ENCODE peak calls at places on chromosomes 2 and 18, in six cellular contexts. Y is GM10248; P is activated effector memory CD4-positive, alpha-beta T cell treated with Interleukin-2 at 50 U/mL for 16 hours; B is fibroblast of pulmonary artery; Z is choroid plexus epithelial cell; U is endothelial cell. N is an unnamed sample.

GRCh38 chr2:112666764-112667122 is 21.0 kb downstream of the SLC20A1 start:
- DNase-seq in Y (no peak), P (no peak), B (peak; percentile 42), Z (no peak), U (no peak), N (no peak)

GRCh38 chr18:12890964-12891363 is 6.9 kb upstream of the PTPN2 start:
- DNase-seq in Y (no peak), P (no peak), B (no peak), Z (no peak), U (no peak), N (no peak)

GRCh38 chr2:19649107-19649506 is 252.7 kb downstream of the TTC32 start:
- DNase-seq in Y (no peak), P (no peak), B (peak; percentile 49), Z (peak; percentile 70), U (no peak), N (no peak)

GRCh38 chr2:74745766-74746165 is 88.2 kb upstream of the HK2 start:
- DNase-seq in Y (no peak), P (no peak), B (no peak), Z (no peak), U (no peak), N (no peak)

GRCh38 chr18:62999392-62999791 is 284.1 kb downstream of the PHLPP1 start:
- DNase-seq in Y (no peak), P (no peak), B (peak; percentile 89), Z (peak; percentile 78), U (no peak), N (no peak)

GRCh38 chr2:71605781-71606241 is 152.4 kb downstream of the DYSF start:
- DNase-seq in Y (no peak), P (no peak), B (no peak), Z (no peak), U (peak; percentile 3), N (no peak)

GRCh38 chr2:111194835-111195621 is 74.3 kb downstream of the BCL2L11 start:
- DNase-seq in Y (peak; percentile 65), P (no peak), B (no peak), Z (peak; percentile 73), U (no peak), N (peak; percentile 11)

GRCh38 chr2:237350597-237350996 is 63.4 kb downstream of the COL6A3 start:
- DNase-seq in Y (no peak), P (no peak), B (no peak), Z (no peak), U (no peak), N (no peak)

GRCh38 chr2:9480157-9480556 is 5.8 kb downstream of the IAH1 start:
- DNase-seq in Y (no peak), P (no peak), B (no peak), Z (no peak), U (no peak), N (no peak)

GRCh38 chr2:201344663-201345366 is 12.3 kb downstream of the FLACC1 start:
- DNase-seq in Y (no peak), P (no peak), B (no peak), Z (no peak), U (no peak), N (no peak)

GRCh38 chr18:79681484-79682387 is 2.1 kb downstream of the CTDP1 start:
- DNase-seq in Y (no peak), P (peak; percentile 55), B (no peak), Z (peak; percentile 7), U (no peak), N (peak; percentile 68)

GRCh38 chr2:200687938-200688920 is 102.4 kb downstream of the AOX1 start:
- DNase-seq in Y (no peak), P (no peak), B (no peak), Z (no peak), U (no peak), N (no peak)

GRCh38 chr2:60446413-60447358 is 106.8 kb downstream of the BCL11A start:
- DNase-seq in Y (peak; percentile 66), P (no peak), B (no peak), Z (no peak), U (no peak), N (no peak)

GRCh38 chr2:28748176-28748575 is 3.5 kb upstream of the PPP1CB start:
- DNase-seq in Y (no peak), P (no peak), B (no peak), Z (no peak), U (no peak), N (no peak)

GRCh38 chr2:232870002-232870765 is at the start of gene SNORC:
- DNase-seq in Y (no peak), P (no peak), B (no peak), Z (no peak), U (no peak), N (no peak)

GRCh38 chr2:231452799-231453508 is 11.3 kb downstream of the NCL start:
- DNase-seq in Y (no peak), P (no peak), B (no peak), Z (peak; percentile 23), U (no peak), N (no peak)

GRCh38 chr18:65753520-65753919 is 2.7 kb downstream of the CDH7 start:
- DNase-seq in Y (no peak), P (no peak), B (peak; percentile 1), Z (peak; percentile 78), U (peak; percentile 53), N (no peak)

GRCh38 chr18:34158881-34159690 is 65.6 kb downstream of the NOL4 start:
- DNase-seq in Y (peak; percentile 22), P (no peak), B (peak; percentile 19), Z (peak; percentile 2), U (peak; percentile 77), N (no peak)

GRCh38 chr18:70523035-70523797 is 234.4 kb downstream of the SOCS6 start:
- DNase-seq in Y (no peak), P (no peak), B (no peak), Z (no peak), U (no peak), N (no peak)

GRCh38 chr18:46555724-46556123 is 101.3 kb downstream of the LOXHD1 start:
- DNase-seq in Y (peak; percentile 57), P (no peak), B (peak; percentile 11), Z (peak; percentile 2), U (peak; percentile 71), N (no peak)

GRCh38 chr2:341017-341542 is 53.2 kb upstream of the ALKAL2 start:
- DNase-seq in Y (no peak), P (no peak), B (no peak), Z (no peak), U (no peak), N (no peak)

GRCh38 chr2:106020032-106020431 is 174.1 kb downstream of the UXS1 start:
- DNase-seq in Y (no peak), P (no peak), B (peak; percentile 41), Z (peak; percentile 40), U (no peak), N (no peak)

GRCh38 chr18:10099539-10100140 is 185.8 kb downstream of the VAPA start:
- DNase-seq in Y (no peak), P (no peak), B (no peak), Z (no peak), U (no peak), N (no peak)